ENCODE peak calls at places on chromosomes 3 and 15, in eight cellular contexts. Q, B, I, E, N, P, J and W are unnamed samples.

GRCh38 chr3:109926376-109926775 is 589.0 kb upstream of the DPPA4 start:
- DNase-seq in N (no peak), E (no peak), B (no peak), J (no peak), P (no peak), I (no peak), Q (no peak), W (no peak)

GRCh38 chr3:10437995-10438901 is 67.1 kb downstream of the ATP2B2 start:
- DNase-seq in J (peak; percentile 10), B (peak; percentile 73), N (no peak), I (peak; percentile 93), Q (no peak), P (no peak), E (peak; percentile 17), W (no peak)

GRCh38 chr3:170002829-170003228 is 35.0 kb upstream of the GPR160 start:
- DNase-seq in N (no peak), Q (no peak), I (no peak), P (no peak), B (no peak), E (no peak), J (no peak), W (no peak)

GRCh38 chr3:33355611-33356010 is 78.4 kb downstream of the FBXL2 start:
- DNase-seq in E (no peak), Q (no peak), J (no peak), P (no peak), N (no peak), B (peak; percentile 11), I (peak; percentile 49), W (no peak)

GRCh38 chr15:93231994-93232393 is 143.0 kb upstream of the RGMA start:
- DNase-seq in J (no peak), Q (no peak), N (no peak), B (no peak), I (no peak), E (no peak), P (no peak), W (no peak)

GRCh38 chr3:194231840-194232832 is 96.2 kb downstream of the HES1 start:
- DNase-seq in E (no peak), P (no peak), J (no peak), Q (no peak), I (no peak), B (no peak), N (no peak), W (no peak)

GRCh38 chr15:49847937-49848823 is 227.3 kb downstream of the DTWD1 start:
- DNase-seq in J (peak; percentile 10), Q (no peak), I (peak; percentile 46), B (peak; percentile 88), E (peak; percentile 92), P (no peak), N (no peak), W (no peak)

GRCh38 chr3:120791958-120792357 is 49.4 kb downstream of the GTF2E1 start:
- DNase-seq in J (no peak), N (no peak), I (peak; percentile 80), B (peak; percentile 36), P (no peak), Q (no peak), E (no peak), W (no peak)

GRCh38 chr3:50112462-50112861 is 23.7 kb downstream of the RBM5 start:
- DNase-seq in E (no peak), J (no peak), B (no peak), P (no peak), I (no peak), Q (no peak), N (no peak), W (no peak)

GRCh38 chr3:179526989-179527391 is 35.7 kb upstream of the ACTL6A start:
- DNase-seq in Q (peak; percentile 38), B (peak; percentile 56), I (peak; percentile 79), N (peak; percentile 20), E (peak; percentile 9), J (peak; percentile 12), P (peak; percentile 77), W (peak; percentile 6)

GRCh38 chr15:26615188-26615926 is 157.5 kb downstream of the GABRB3 start:
- DNase-seq in P (no peak), N (no peak), Q (no peak), E (no peak), J (no peak), B (no peak), I (no peak), W (no peak)

GRCh38 chr3:115428825-115429224 is 194.5 kb upstream of the GAP43 start:
- DNase-seq in N (no peak), B (no peak), E (no peak), I (peak; percentile 8), Q (no peak), P (no peak), J (no peak), W (peak; percentile 2)

GRCh38 chr3:72189344-72189743 is 404.4 kb upstream of the PROK2 start:
- DNase-seq in I (no peak), Q (no peak), B (no peak), P (no peak), J (no peak), E (no peak), N (peak; percentile 75), W (no peak)

GRCh38 chr3:192818126-192818525 is 90.8 kb upstream of the FGF12 start:
- DNase-seq in B (peak; percentile 30), N (no peak), P (no peak), I (no peak), E (no peak), Q (no peak), J (no peak), W (no peak)

GRCh38 chr3:36362973-36363372 is 17.3 kb upstream of the STAC start:
- DNase-seq in I (peak; percentile 90), E (no peak), P (no peak), B (peak; percentile 62), N (no peak), J (peak; percentile 79), Q (no peak), W (no peak)

GRCh38 chr15:50184863-50185504 is 3.0 kb downstream of the SLC27A2 start:
- DNase-seq in I (no peak), Q (no peak), J (no peak), E (no peak), P (no peak), N (no peak), B (no peak), W (no peak)

GRCh38 chr15:86089422-86089821 is 9.8 kb downstream of the AGBL1 start:
- DNase-seq in B (no peak), I (no peak), N (no peak), E (no peak), Q (no peak), P (peak; percentile 86), J (no peak), W (no peak)

GRCh38 chr3:40292637-40293036 is 16.9 kb upstream of the EIF1B start:
- DNase-seq in Q (no peak), J (no peak), E (no peak), B (no peak), N (peak; percentile 86), P (peak; percentile 53), I (no peak), W (no peak)

GRCh38 chr3:34381243-34381642 is 582.8 kb downstream of the PDCD6IP start:
- DNase-seq in B (no peak), J (no peak), E (no peak), N (no peak), P (no peak), Q (no peak), I (no peak), W (no peak)

GRCh38 chr3:130892759-130893239 is 1.1 kb upstream of the ATP2C1 start:
- DNase-seq in B (peak; percentile 65), E (peak; percentile 54), J (no peak), Q (peak; percentile 90), N (peak; percentile 90), P (peak; percentile 84), I (peak; percentile 86), W (peak; percentile 71)

GRCh38 chr3:124530916-124531315 is 199.3 kb upstream of the UMPS start:
- DNase-seq in P (no peak), B (no peak), N (no peak), Q (no peak), I (no peak), E (no peak), J (no peak), W (no peak)

GRCh38 chr3:10450494-10451440 is 54.6 kb downstream of the ATP2B2 start:
- DNase-seq in B (no peak), E (no peak), Q (no peak), I (no peak), N (no peak), P (peak; percentile 46), J (no peak), W (no peak)